ENCODE peak calls at places on chromosomes 5 and 9, in six cellular contexts. B is fibroblast of the aortic adventitia; C is stimulated activated naive CD4-positive, alpha-beta T cell; T is adrenal gland; V is activated CD8-positive, alpha-beta memory T cell treated with anti-CD3 and anti-CD28 coated beads for 48 hours; A is NCI-H69. R is an unnamed sample.

GRCh38 chr5:76475936-76476335 is 72.9 kb downstream of the IQGAP2 start:
- DNase-seq in V (no peak), B (no peak), A (no peak), C (no peak), T (no peak), R (no peak)

GRCh38 chr5:124477002-124477546 is 269.4 kb downstream of the ZNF608 start:
- DNase-seq in A (peak), C (no peak), V (no peak), T (no peak), B (no peak), R (peak)

GRCh38 chr5:178244566-178244965 is 12.0 kb upstream of the PHYKPL start:
- DNase-seq in C (no peak), T (no peak), A (no peak), B (no peak), V (no peak), R (no peak)

GRCh38 chr5:127801751-127802476 is 98.7 kb downstream of the CCDC192 start:
- DNase-seq in B (peak), T (no peak), A (peak), C (no peak), V (no peak), R (no peak)

GRCh38 chr5:175434800-175435199 is 9.2 kb downstream of the DRD1 start:
- DNase-seq in V (no peak), A (no peak), B (no peak), C (no peak), T (no peak), R (no peak)

GRCh38 chr9:124411514-124412227 is 3.6 kb downstream of the PSMB7 start:
- DNase-seq in C (no peak), B (peak), T (no peak), A (no peak), V (no peak), R (no peak)

GRCh38 chr9:93129286-93129685 is 4.8 kb downstream of the NINJ1 start:
- DNase-seq in B (no peak), A (no peak), V (no peak), T (peak), C (no peak), R (no peak)

GRCh38 chr5:78727786-78728761 is 79.5 kb upstream of the LHFPL2 start:
- DNase-seq in B (no peak), T (no peak), C (no peak), A (no peak), V (no peak), R (no peak)

GRCh38 chr5:143582869-143583268 is 179.4 kb upstream of the NR3C1 start:
- DNase-seq in B (no peak), C (no peak), T (no peak), V (no peak), A (peak), R (no peak)

GRCh38 chr9:136399176-136400037 is 563 bp downstream of the SNAPC4 start:
- DNase-seq in B (peak), A (peak), T (no peak), V (no peak), C (no peak), R (peak)

GRCh38 chr5:25975881-25976280 is 1062.5 kb downstream of the CDH9 start:
- DNase-seq in T (no peak), A (no peak), V (no peak), C (no peak), B (no peak), R (no peak)

GRCh38 chr5:172453206-172453985 is 929 bp downstream of the SH3PXD2B start:
- DNase-seq in C (no peak), T (peak), A (peak), B (no peak), V (no peak), R (peak)

GRCh38 chr5:156718985-156719384 is 131.1 kb upstream of the PPP1R2B start:
- DNase-seq in A (no peak), B (no peak), V (no peak), T (no peak), C (no peak), R (no peak)

GRCh38 chr9:13627502-13627901 is 348.0 kb upstream of the MPDZ start:
- DNase-seq in B (no peak), V (no peak), A (no peak), C (no peak), T (no peak), R (no peak)

GRCh38 chr5:10352404-10353240 is 873 bp upstream of the MARCHF6 start:
- DNase-seq in T (peak), B (peak), C (no peak), A (no peak), V (no peak), R (no peak)

GRCh38 chr5:86644843-86645242 is 27.1 kb downstream of the COX7C start:
- DNase-seq in T (no peak), C (no peak), B (no peak), A (no peak), V (no peak), R (no peak)

GRCh38 chr5:129118405-129118804 is 23.9 kb downstream of the ISOC1 start:
- DNase-seq in B (no peak), C (no peak), T (no peak), V (no peak), A (peak), R (no peak)

GRCh38 chr9:131273791-131274673 is 2.3 kb downstream of the FAM78A start:
- DNase-seq in C (no peak), A (no peak), V (no peak), B (no peak), T (no peak), R (no peak)

GRCh38 chr5:98179791-98180755 is 593.4 kb upstream of the RGMB start:
- DNase-seq in A (peak), B (peak), T (no peak), C (no peak), V (no peak), R (no peak)

GRCh38 chr9:93646640-93647178 is 70.3 kb downstream of the PHF2 start:
- DNase-seq in A (no peak), B (no peak), V (no peak), C (no peak), T (peak), R (no peak)

GRCh38 chr9:18889550-18889949 is 143.5 kb downstream of the SAXO1 start:
- DNase-seq in T (no peak), B (no peak), A (no peak), C (no peak), V (no peak), R (no peak)

GRCh38 chr9:130845254-130845653 is 10.2 kb downstream of the ABL1 start:
- DNase-seq in V (no peak), T (no peak), A (peak), B (peak), C (no peak), R (no peak)

GRCh38 chr5:112957970-112958773 is 18.4 kb upstream of the DCP2 start:
- DNase-seq in A (peak), C (no peak), V (no peak), T (peak), B (peak), R (no peak)

GRCh38 chr5:99037668-99038067 is 108.9 kb upstream of the CHD1 start:
- DNase-seq in B (no peak), C (peak), A (peak), V (no peak), T (no peak), R (no peak)

GRCh38 chr5:36820900-36821299 is 55.7 kb upstream of the NIPBL start:
- DNase-seq in C (no peak), A (peak), V (no peak), B (no peak), T (no peak), R (no peak)

GRCh38 chr9:100561256-100561655 is 16.6 kb upstream of the CAVIN4 start:
- DNase-seq in V (no peak), A (no peak), T (no peak), B (no peak), C (no peak), R (no peak)

GRCh38 chr9:2955616-2956015 is 111.7 kb upstream of the PUM3 start:
- DNase-seq in A (no peak), T (no peak), B (peak), V (no peak), C (no peak), R (no peak)

GRCh38 chr5:146762830-146763229 is 115.7 kb downstream of the PPP2R2B start:
- DNase-seq in V (no peak), B (no peak), T (no peak), A (peak), C (no peak), R (no peak)

GRCh38 chr9:127878001-127878651 is 651 bp upstream of the AK1 start:
- DNase-seq in T (no peak), B (no peak), C (no peak), V (no peak), A (no peak), R (peak)

GRCh38 chr9:76456202-76456926 is 2.6 kb upstream of the GCNT1 start:
- DNase-seq in C (peak), A (peak), V (no peak), B (peak), T (no peak), R (peak)

R was measured in H7.